ENCODE peak calls at places on chromosome 6, in seven cellular contexts. G is SK-N-SH, Q is OCI-LY7, F is MM.1S, U is heart left ventricle, X is tibial nerve, W is psoas muscle. I is an unnamed sample.

GRCh38 chr6:2133718-2134310 is 111.6 kb downstream of the GMDS start:
- DNase-seq in Q (no peak), W (no peak), F (no peak), U (no peak), X (no peak), G (no peak), I (no peak)

GRCh38 chr6:43993881-43994523 is 133.2 kb downstream of the MRPL14 start:
- DNase-seq in F (no peak), G (no peak), U (peak; percentile 44), X (no peak), W (peak; percentile 46), Q (no peak), I (no peak)

GRCh38 chr6:48817714-48818113 is 645.3 kb downstream of the MMUT start:
- DNase-seq in Q (no peak), X (no peak), W (no peak), G (no peak), F (no peak), U (no peak), I (no peak)

GRCh38 chr6:90478278-90478677 is 108.6 kb downstream of the MAP3K7 start:
- DNase-seq in W (no peak), G (peak; percentile 14), U (no peak), X (no peak), Q (peak; percentile 24), F (no peak), I (no peak)

GRCh38 chr6:75775219-75775618 is 26.2 kb downstream of the MYO6 start:
- DNase-seq in G (peak; percentile 15), W (no peak), Q (no peak), F (no peak), U (no peak), X (no peak), I (no peak)

GRCh38 chr6:41692735-41693134 is 42.7 kb downstream of the TFEB start:
- DNase-seq in X (no peak), F (no peak), U (no peak), G (no peak), Q (no peak), W (no peak), I (no peak)

GRCh38 chr6:75824160-75824559 is 75.1 kb downstream of the MYO6 start:
- DNase-seq in U (no peak), Q (no peak), F (peak; percentile 85), G (no peak), W (no peak), X (no peak), I (no peak)

GRCh38 chr6:28282923-28283322 is 1.6 kb downstream of the PGBD1 start:
- DNase-seq in Q (no peak), X (no peak), U (no peak), G (no peak), F (no peak), W (no peak), I (no peak)

GRCh38 chr6:20655317-20655716 is 121.1 kb downstream of the CDKAL1 start:
- DNase-seq in U (no peak), X (no peak), F (no peak), W (no peak), Q (no peak), G (no peak), I (no peak)

GRCh38 chr6:104630955-104631354 is 228.8 kb downstream of the HACE1 start:
- DNase-seq in G (no peak), X (no peak), U (no peak), W (no peak), F (no peak), Q (peak; percentile 74), I (no peak)

GRCh38 chr6:109299695-109300564 is 82.3 kb downstream of the CD164 start:
- DNase-seq in G (no peak), U (peak; percentile 66), W (no peak), F (no peak), X (no peak), Q (no peak), I (no peak)

GRCh38 chr6:46393161-46393939 is 97.9 kb downstream of the RCAN2 start:
- DNase-seq in F (no peak), Q (no peak), U (no peak), G (no peak), W (no peak), X (no peak), I (no peak)

GRCh38 chr6:52015953-52016352 is 71.5 kb downstream of the PKHD1 start:
- DNase-seq in F (no peak), Q (no peak), X (no peak), U (no peak), G (no peak), W (no peak), I (no peak)

GRCh38 chr6:155077784-155078183 is 82.7 kb downstream of the TIAM2 start:
- DNase-seq in U (no peak), Q (no peak), G (no peak), F (no peak), W (no peak), X (no peak), I (no peak)

GRCh38 chr6:6362051-6362450 is 41.6 kb upstream of the F13A1 start:
- DNase-seq in X (no peak), Q (peak; percentile 75), W (no peak), U (no peak), F (no peak), G (no peak), I (no peak)

GRCh38 chr6:148457137-148457842 is 114.7 kb downstream of the SASH1 start:
- DNase-seq in F (no peak), G (no peak), U (no peak), Q (no peak), X (no peak), W (no peak), I (no peak)

GRCh38 chr6:38316099-38316868 is 323.4 kb downstream of the BTBD9 start:
- DNase-seq in U (no peak), W (no peak), X (no peak), F (no peak), G (no peak), Q (no peak), I (no peak)

GRCh38 chr6:35048631-35049083 is 92.5 kb downstream of the TCP11 start:
- DNase-seq in X (no peak), Q (peak; percentile 10), F (peak; percentile 87), W (no peak), G (peak; percentile 30), U (peak; percentile 65), I (no peak)

GRCh38 chr6:35046098-35046497 is 95.0 kb downstream of the TCP11 start:
- DNase-seq in U (no peak), W (no peak), Q (no peak), X (no peak), G (no peak), F (no peak), I (no peak)

GRCh38 chr6:35048031-35048613 is 93.0 kb downstream of the TCP11 start:
- DNase-seq in Q (no peak), X (no peak), U (no peak), G (peak; percentile 19), W (no peak), F (no peak), I (no peak)

GRCh38 chr6:35047265-35048011 is 93.7 kb downstream of the TCP11 start:
- DNase-seq in F (peak; percentile 8), U (no peak), G (peak; percentile 5), X (no peak), W (no peak), Q (no peak), I (peak; percentile 75)

GRCh38 chr6:35046862-35047261 is 94.3 kb downstream of the TCP11 start:
- DNase-seq in U (no peak), F (no peak), G (no peak), X (no peak), W (no peak), Q (no peak), I (no peak)
- H3K4me1 ChIP-seq in U (peaks cover 81% of the 10 kb centered on the region), F (peaks cover 21% of the 10 kb centered on the region), G (peaks cover 45% of the 10 kb centered on the region), X (peaks cover 94% of the 10 kb centered on the region), W (peaks cover 56% of the 10 kb centered on the region), Q (no peaks in the 10 kb centered on the region), I (no peaks in the 10 kb centered on the region)

GRCh38 chr6:130009148-130009547 is 9.2 kb upstream of the L3MBTL3 start:
- DNase-seq in Q (no peak), U (no peak), W (no peak), F (no peak), G (no peak), X (no peak), I (no peak)
- TF ChIP-seq CTCF in Q (no peak), U (no peak), W (no peak), F (no peak), G (no peak), X (no peak), I (no peak)

DNA sequence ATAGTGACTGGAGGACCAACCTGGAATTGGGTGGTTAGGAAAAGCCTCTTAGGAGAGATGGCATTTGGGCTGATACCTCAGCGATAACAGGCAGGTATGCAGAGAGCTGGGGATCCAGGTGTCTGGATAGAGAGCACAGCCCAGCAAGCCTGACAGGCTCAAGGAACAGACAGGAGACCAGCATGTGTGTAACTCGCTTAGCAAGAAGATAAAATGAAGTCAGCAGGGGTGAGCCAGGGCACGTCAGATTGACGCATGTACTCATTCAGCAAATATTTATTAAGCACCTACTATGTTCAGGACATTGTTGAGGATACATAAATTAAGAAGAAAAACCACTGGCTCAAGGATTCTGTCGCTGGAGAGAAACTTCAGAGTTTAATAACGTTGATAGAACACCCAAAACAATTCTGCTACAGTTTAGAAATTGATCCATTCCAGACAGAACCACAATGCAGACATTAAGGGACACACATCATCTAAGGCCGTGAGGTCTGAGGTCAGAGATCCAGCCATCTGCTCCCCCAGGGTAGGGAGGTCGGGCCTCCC is 1.1 kb upstream of the DUSP22 start:
- DNase-seq in F (peak; percentile 55), U (no peak), G (no peak), X (no peak), W (no peak), Q (peak; percentile 41), I (peak; percentile 60)
- H3K4me1 ChIP-seq in F (peaks cover 38% of the 10 kb centered on the region), U (peaks cover 5% of the 10 kb centered on the region), G (no peaks in the 10 kb centered on the region), X (peaks cover 25% of the 10 kb centered on the region), W (peaks cover 19% of the 10 kb centered on the region), Q (peaks cover 65% of the 10 kb centered on the region), I (no peaks in the 10 kb centered on the region)

DNA sequence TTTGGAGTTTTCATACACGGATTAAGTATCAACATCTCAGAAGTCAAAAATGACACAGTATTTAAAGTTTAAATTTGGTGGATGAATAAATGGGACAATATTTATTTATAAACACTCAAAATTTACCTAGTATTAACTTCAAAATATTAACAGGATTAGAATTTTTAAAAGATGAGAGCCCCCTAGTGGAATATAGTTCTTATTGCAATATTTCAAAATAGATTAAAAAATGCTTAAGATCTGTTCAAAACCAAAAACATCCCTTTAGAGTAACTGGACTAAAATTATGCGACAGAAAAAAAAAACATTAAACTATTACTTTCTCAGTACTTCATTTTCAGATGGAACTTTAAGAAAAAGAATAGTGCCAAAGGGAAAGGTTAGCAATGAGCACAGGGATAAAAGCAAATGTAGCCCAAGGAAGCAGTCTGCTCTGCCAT is 56.6 kb downstream of the SNX14 start:
- DNase-seq in U (no peak), Q (peak; percentile 29), F (peak; percentile 11), G (peak; percentile 14), X (no peak), W (no peak), I (no peak)
- TF ChIP-seq CTCF in U (peak; percentile 58), Q (peak; percentile 98), F (peak; percentile 49), G (peak; percentile 85), X (peak; percentile 37), W (peak; percentile 61), I (peak; percentile 76)

DNA sequence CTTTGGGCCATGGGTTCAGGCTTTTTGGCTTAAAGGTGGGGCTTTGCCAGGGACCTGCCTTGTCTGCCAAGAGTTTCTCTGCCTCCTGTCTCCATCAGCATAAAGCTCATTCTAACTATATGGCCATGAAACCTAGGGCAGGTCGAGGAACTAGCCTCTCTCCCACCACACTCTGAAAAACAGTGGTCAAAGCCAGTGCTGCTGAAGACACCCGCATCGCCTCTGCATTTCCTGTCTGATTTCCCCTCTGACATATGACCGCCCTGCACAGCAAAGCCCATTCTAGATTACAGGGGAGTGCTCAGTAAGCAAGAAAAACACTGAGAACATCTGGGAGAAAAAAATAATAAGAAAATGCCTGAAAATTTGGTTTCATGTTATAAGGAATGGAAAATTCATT is 573.6 kb downstream of the PRKN start:
- DNase-seq in X (no peak), G (no peak), Q (no peak), U (no peak), W (no peak), F (peak; percentile 68), I (no peak)
- H3K4me1 ChIP-seq in X (no peaks in the 10 kb centered on the region), G (no peaks in the 10 kb centered on the region), Q (no peaks in the 10 kb centered on the region), U (no peaks in the 10 kb centered on the region), W (peaks cover 14% of the 10 kb centered on the region), F (peaks cover 53% of the 10 kb centered on the region), I (no peaks in the 10 kb centered on the region)